ENCODE peak calls at places on chromosomes 7 and 10, in five cellular contexts. One of them, this sample, is unnamed. For H3K36me3, the result is how much of the 10 kb centered on the place peaks cover.

GRCh38 chr7:55366461-55367138 is 1.5 kb downstream of the LANCL2 start:
- DNase-seq in HCT116: no peak
- DNase-seq in MM.1S: peak
- DNase-seq in CD8-positive, alpha-beta memory T cell: no peak
- DNase-seq in neural progenitor cell: peak
- DNase-seq in this sample: peak

GRCh38 chr7:30909431-30909830 is 2.2 kb upstream of the AQP1 start:
- DNase-seq in CD8-positive, alpha-beta memory T cell: no peak
- DNase-seq in HCT116: no peak
- DNase-seq in neural progenitor cell: no peak
- DNase-seq in MM.1S: no peak
- DNase-seq in this sample: no peak

GRCh38 chr10:61068471-61068870 is 124.5 kb upstream of the RHOBTB1 start:
- DNase-seq in CD8-positive, alpha-beta memory T cell: no peak
- DNase-seq in neural progenitor cell: no peak
- DNase-seq in MM.1S: no peak
- DNase-seq in HCT116: no peak
- DNase-seq in this sample: no peak

GRCh38 chr10:122854648-122855047 is 9.0 kb upstream of the CUZD1 start:
- DNase-seq in CD8-positive, alpha-beta memory T cell: no peak
- DNase-seq in MM.1S: no peak
- DNase-seq in HCT116: no peak
- DNase-seq in neural progenitor cell: no peak
- DNase-seq in this sample: no peak

GRCh38 chr7:7044806-7045205 is 137.5 kb upstream of the C1GALT1 start:
- DNase-seq in CD8-positive, alpha-beta memory T cell: no peak
- DNase-seq in HCT116: no peak
- DNase-seq in MM.1S: no peak
- DNase-seq in neural progenitor cell: no peak
- DNase-seq in this sample: no peak

GRCh38 chr10:52615756-52616419 is 156.7 kb downstream of the MBL2 start:
- DNase-seq in CD8-positive, alpha-beta memory T cell: no peak
- DNase-seq in MM.1S: no peak
- DNase-seq in neural progenitor cell: no peak
- DNase-seq in HCT116: no peak
- DNase-seq in this sample: no peak

GRCh38 chr10:125802739-125803138 is 20.3 kb downstream of the UROS start:
- DNase-seq in neural progenitor cell: no peak
- DNase-seq in MM.1S: no peak
- DNase-seq in CD8-positive, alpha-beta memory T cell: no peak
- DNase-seq in HCT116: no peak
- DNase-seq in this sample: no peak

GRCh38 chr10:103752680-103753248 is 102.6 kb downstream of the SH3PXD2A start:
- DNase-seq in neural progenitor cell: peak
- DNase-seq in MM.1S: peak
- DNase-seq in CD8-positive, alpha-beta memory T cell: no peak
- DNase-seq in HCT116: no peak
- DNase-seq in this sample: no peak

GRCh38 chr7:84232653-84233052 is 38.1 kb upstream of the SEMA3A start:
- DNase-seq in neural progenitor cell: peak
- DNase-seq in CD8-positive, alpha-beta memory T cell: no peak
- DNase-seq in MM.1S: no peak
- DNase-seq in HCT116: no peak
- DNase-seq in this sample: no peak

GRCh38 chr7:143292873-143293272 is 4.7 kb downstream of the CASP2 start:
- DNase-seq in MM.1S: no peak
- DNase-seq in neural progenitor cell: no peak
- DNase-seq in HCT116: no peak
- DNase-seq in CD8-positive, alpha-beta memory T cell: no peak
- DNase-seq in this sample: no peak
- H3K36me3 ChIP-seq in MM.1S: under half
- H3K36me3 ChIP-seq in neural progenitor cell: under half
- H3K36me3 ChIP-seq in HCT116: under half
- H3K36me3 ChIP-seq in CD8-positive, alpha-beta memory T cell: under half
- H3K36me3 ChIP-seq in this sample: under half

GRCh38 chr10:80509108-80509402 is 28.6 kb upstream of the SH2D4B start:
- DNase-seq in neural progenitor cell: no peak
- DNase-seq in MM.1S: no peak
- DNase-seq in CD8-positive, alpha-beta memory T cell: no peak
- DNase-seq in HCT116: no peak
- DNase-seq in this sample: no peak
- H3K36me3 ChIP-seq in neural progenitor cell: under half
- H3K36me3 ChIP-seq in MM.1S: under half
- H3K36me3 ChIP-seq in CD8-positive, alpha-beta memory T cell: half or more
- H3K36me3 ChIP-seq in HCT116: under half
- H3K36me3 ChIP-seq in this sample: half or more

GRCh38 chr7:117220836-117221235 is 102.0 kb downstream of the WNT2 start:
- DNase-seq in HCT116: no peak
- DNase-seq in CD8-positive, alpha-beta memory T cell: no peak
- DNase-seq in neural progenitor cell: no peak
- DNase-seq in MM.1S: no peak
- DNase-seq in this sample: no peak

GRCh38 chr7:117219485-117219884 is 103.4 kb downstream of the WNT2 start:
- DNase-seq in MM.1S: no peak
- DNase-seq in CD8-positive, alpha-beta memory T cell: no peak
- DNase-seq in HCT116: no peak
- DNase-seq in neural progenitor cell: no peak
- DNase-seq in this sample: no peak

GRCh38 chr7:117217121-117217520 is 105.7 kb downstream of the WNT2 start:
- DNase-seq in HCT116: no peak
- DNase-seq in neural progenitor cell: no peak
- DNase-seq in CD8-positive, alpha-beta memory T cell: no peak
- DNase-seq in MM.1S: no peak
- DNase-seq in this sample: no peak

GRCh38 chr7:117217636-117218035 is 105.2 kb downstream of the WNT2 start:
- DNase-seq in neural progenitor cell: no peak
- DNase-seq in HCT116: no peak
- DNase-seq in MM.1S: no peak
- DNase-seq in CD8-positive, alpha-beta memory T cell: no peak
- DNase-seq in this sample: no peak

DNA sequence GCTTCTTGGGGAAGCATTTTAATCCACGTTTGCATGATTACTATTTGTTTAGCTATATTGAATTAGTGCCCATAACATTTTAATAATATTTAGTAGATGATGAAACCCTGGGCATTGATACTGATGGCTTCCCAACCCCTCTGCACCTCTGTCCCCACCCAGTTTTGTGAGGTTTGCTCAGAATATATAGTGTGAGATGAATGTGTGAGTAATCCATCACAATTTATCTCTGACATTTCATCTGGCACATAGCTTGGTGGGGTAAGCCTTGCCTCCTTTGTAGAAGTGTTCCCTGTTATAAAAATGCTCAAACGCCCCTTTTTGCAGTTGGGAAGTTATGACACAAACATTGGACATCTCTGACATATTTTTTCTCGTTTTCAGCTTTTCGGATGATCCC is 104.2 kb downstream of the WNT2 start:
- DNase-seq in CD8-positive, alpha-beta memory T cell: no peak
- DNase-seq in neural progenitor cell: no peak
- DNase-seq in HCT116: no peak
- DNase-seq in MM.1S: no peak
- DNase-seq in this sample: no peak
- H3K36me3 ChIP-seq in CD8-positive, alpha-beta memory T cell: under half
- H3K36me3 ChIP-seq in neural progenitor cell: under half
- H3K36me3 ChIP-seq in HCT116: under half
- H3K36me3 ChIP-seq in MM.1S: under half
- H3K36me3 ChIP-seq in this sample: under half

GRCh38 chr7:100357131-100357561 is 771 bp upstream of the PILRB start:
- DNase-seq in HCT116: no peak
- DNase-seq in CD8-positive, alpha-beta memory T cell: no peak
- DNase-seq in MM.1S: no peak
- DNase-seq in neural progenitor cell: no peak
- DNase-seq in this sample: no peak
- H3K36me3 ChIP-seq in HCT116: half or more
- H3K36me3 ChIP-seq in CD8-positive, alpha-beta memory T cell: half or more
- H3K36me3 ChIP-seq in MM.1S: under half
- H3K36me3 ChIP-seq in neural progenitor cell: under half
- H3K36me3 ChIP-seq in this sample: half or more

DNA sequence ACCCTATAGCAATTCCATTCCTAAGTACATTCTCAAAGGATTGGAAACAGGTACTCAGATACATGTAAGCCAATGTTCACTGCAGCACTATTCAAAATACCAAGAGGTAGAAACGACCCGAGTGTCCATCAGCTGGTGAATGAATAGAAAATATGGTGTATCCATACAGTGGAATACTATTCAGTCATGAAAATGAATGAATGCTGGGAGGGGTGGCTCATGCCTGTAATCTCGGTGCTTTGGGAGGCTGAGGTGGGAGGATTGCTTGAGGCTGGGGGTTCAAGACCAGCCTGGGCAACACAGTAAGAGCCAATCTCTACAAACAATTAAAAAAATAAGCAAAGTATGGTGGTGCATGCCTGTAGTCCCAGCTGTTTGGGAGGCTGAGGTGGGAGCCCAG is 62.8 kb downstream of the CLEC2L start:
- DNase-seq in neural progenitor cell: no peak
- DNase-seq in HCT116: no peak
- DNase-seq in CD8-positive, alpha-beta memory T cell: no peak
- DNase-seq in MM.1S: no peak
- DNase-seq in this sample: no peak
- H3K36me3 ChIP-seq in neural progenitor cell: under half
- H3K36me3 ChIP-seq in HCT116: under half
- H3K36me3 ChIP-seq in CD8-positive, alpha-beta memory T cell: under half
- H3K36me3 ChIP-seq in MM.1S: under half
- H3K36me3 ChIP-seq in this sample: under half

GRCh38 chr7:51080622-51081269 is 235.9 kb downstream of the COBL start:
- DNase-seq in neural progenitor cell: peak
- DNase-seq in MM.1S: no peak
- DNase-seq in HCT116: no peak
- DNase-seq in CD8-positive, alpha-beta memory T cell: no peak
- DNase-seq in this sample: no peak

GRCh38 chr7:51082940-51083533 is 233.6 kb downstream of the COBL start:
- DNase-seq in MM.1S: no peak
- DNase-seq in CD8-positive, alpha-beta memory T cell: no peak
- DNase-seq in HCT116: no peak
- DNase-seq in neural progenitor cell: no peak
- DNase-seq in this sample: no peak

GRCh38 chr7:51084121-51084520 is 232.5 kb downstream of the COBL start:
- DNase-seq in neural progenitor cell: no peak
- DNase-seq in MM.1S: no peak
- DNase-seq in HCT116: no peak
- DNase-seq in CD8-positive, alpha-beta memory T cell: no peak
- DNase-seq in this sample: no peak

GRCh38 chr7:51081270-51081890 is 235.2 kb downstream of the COBL start:
- DNase-seq in MM.1S: no peak
- DNase-seq in CD8-positive, alpha-beta memory T cell: no peak
- DNase-seq in neural progenitor cell: no peak
- DNase-seq in HCT116: no peak
- DNase-seq in this sample: no peak

GRCh38 chr7:51082096-51082840 is 234.3 kb downstream of the COBL start:
- DNase-seq in CD8-positive, alpha-beta memory T cell: no peak
- DNase-seq in MM.1S: no peak
- DNase-seq in HCT116: no peak
- DNase-seq in neural progenitor cell: no peak
- DNase-seq in this sample: no peak
- H3K36me3 ChIP-seq in CD8-positive, alpha-beta memory T cell: under half
- H3K36me3 ChIP-seq in MM.1S: under half
- H3K36me3 ChIP-seq in HCT116: under half
- H3K36me3 ChIP-seq in neural progenitor cell: under half
- H3K36me3 ChIP-seq in this sample: under half

GRCh38 chr10:127033116-127033515 is 127.9 kb downstream of the DOCK1 start:
- DNase-seq in MM.1S: no peak
- DNase-seq in HCT116: no peak
- DNase-seq in neural progenitor cell: no peak
- DNase-seq in CD8-positive, alpha-beta memory T cell: no peak
- DNase-seq in this sample: no peak

GRCh38 chr10:127034790-127035189 is 129.6 kb downstream of the DOCK1 start:
- DNase-seq in MM.1S: no peak
- DNase-seq in neural progenitor cell: peak
- DNase-seq in CD8-positive, alpha-beta memory T cell: no peak
- DNase-seq in HCT116: no peak
- DNase-seq in this sample: no peak

GRCh38 chr10:127035827-127036226 is 130.6 kb downstream of the DOCK1 start:
- DNase-seq in CD8-positive, alpha-beta memory T cell: no peak
- DNase-seq in neural progenitor cell: no peak
- DNase-seq in MM.1S: no peak
- DNase-seq in HCT116: no peak
- DNase-seq in this sample: no peak

GRCh38 chr10:127033569-127034175 is 128.4 kb downstream of the DOCK1 start:
- DNase-seq in MM.1S: no peak
- DNase-seq in neural progenitor cell: no peak
- DNase-seq in HCT116: no peak
- DNase-seq in CD8-positive, alpha-beta memory T cell: no peak
- DNase-seq in this sample: no peak

GRCh38 chr10:127034224-127034623 is 129.0 kb downstream of the DOCK1 start:
- DNase-seq in CD8-positive, alpha-beta memory T cell: no peak
- DNase-seq in neural progenitor cell: no peak
- DNase-seq in HCT116: no peak
- DNase-seq in MM.1S: no peak
- DNase-seq in this sample: no peak
- H3K36me3 ChIP-seq in CD8-positive, alpha-beta memory T cell: under half
- H3K36me3 ChIP-seq in neural progenitor cell: under half
- H3K36me3 ChIP-seq in HCT116: under half
- H3K36me3 ChIP-seq in MM.1S: under half
- H3K36me3 ChIP-seq in this sample: under half

DNA sequence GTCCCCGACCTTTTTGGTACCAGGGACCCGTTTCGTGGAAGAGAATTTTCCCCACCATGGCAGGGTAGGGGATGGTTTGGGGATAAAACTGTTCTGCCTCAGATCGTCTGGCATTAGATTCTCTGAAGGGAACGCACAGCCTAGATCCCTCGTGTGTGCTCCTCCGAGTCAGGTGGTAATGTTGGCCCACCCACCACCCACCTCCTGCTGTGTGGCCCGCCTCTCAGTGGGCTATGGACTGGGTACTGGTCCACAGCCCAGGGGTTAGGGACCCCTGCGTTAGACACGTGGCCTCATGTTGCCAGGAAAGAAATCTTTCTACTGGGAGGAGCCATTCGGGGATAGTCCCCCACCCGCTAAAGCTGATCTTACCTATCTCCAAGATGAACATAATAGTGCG is 27.0 kb downstream of the PFKFB3 start:
- DNase-seq in CD8-positive, alpha-beta memory T cell: no peak
- DNase-seq in MM.1S: no peak
- DNase-seq in neural progenitor cell: no peak
- DNase-seq in HCT116: no peak
- DNase-seq in this sample: no peak
- H3K36me3 ChIP-seq in CD8-positive, alpha-beta memory T cell: under half
- H3K36me3 ChIP-seq in MM.1S: under half
- H3K36me3 ChIP-seq in neural progenitor cell: under half
- H3K36me3 ChIP-seq in HCT116: under half
- H3K36me3 ChIP-seq in this sample: under half

DNA sequence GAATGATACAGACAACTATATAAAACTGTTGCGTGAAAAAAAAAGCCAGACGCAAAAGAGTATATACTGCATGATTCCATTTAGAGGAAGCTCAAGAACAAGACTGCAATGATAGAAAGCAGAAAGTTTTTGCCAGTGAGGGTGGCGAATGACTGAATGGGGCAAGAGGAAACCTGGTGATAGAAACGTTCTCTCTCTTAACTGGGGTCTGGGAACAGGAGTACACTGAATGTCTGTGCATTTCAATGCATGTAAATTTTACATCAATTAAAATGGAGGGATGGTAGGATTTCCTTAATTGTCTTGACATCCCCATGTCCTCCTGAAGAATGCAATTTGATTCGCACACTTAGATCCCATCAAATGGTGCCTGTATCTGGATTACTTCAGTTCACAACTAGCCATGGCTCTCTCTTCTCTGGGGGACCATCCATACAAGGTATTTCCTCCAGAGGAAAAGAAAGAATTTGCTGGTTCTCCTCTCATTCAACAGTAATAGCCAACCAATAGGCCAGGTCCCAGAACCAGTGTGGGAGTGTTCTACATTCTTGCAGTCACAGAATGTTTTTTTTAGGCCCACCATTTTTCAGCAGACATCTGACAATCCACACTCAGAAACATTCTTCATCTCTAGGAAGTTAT is 221.0 kb upstream of the KLF14 start:
- DNase-seq in HCT116: no peak
- DNase-seq in CD8-positive, alpha-beta memory T cell: no peak
- DNase-seq in MM.1S: no peak
- DNase-seq in neural progenitor cell: no peak
- DNase-seq in this sample: no peak
- H3K36me3 ChIP-seq in HCT116: half or more
- H3K36me3 ChIP-seq in CD8-positive, alpha-beta memory T cell: under half
- H3K36me3 ChIP-seq in MM.1S: under half
- H3K36me3 ChIP-seq in neural progenitor cell: under half
- H3K36me3 ChIP-seq in this sample: under half